ENCODE peak calls at places on chromosome 3, in five cellular contexts. E, R, I, M and V are unnamed samples.
A peak's percentile ranks its signal among the peaks of the same experiment; 100 is the strongest.

GRCh38 chr3:132317229-132317948 is at the start of gene ACP3:
- DNase-seq in E (peak; percentile 40), R (no peak), M (peak; percentile 37), I (peak; percentile 92), V (peak; percentile 91)

GRCh38 chr3:158731525-158731924 is 732 bp downstream of the RARRES1 start:
- DNase-seq in R (no peak), E (no peak), M (no peak), I (no peak), V (no peak)

GRCh38 chr3:141442421-141442820 is 44.4 kb upstream of the RASA2 start:
- DNase-seq in E (no peak), M (no peak), I (no peak), R (no peak), V (no peak)

GRCh38 chr3:5891721-5892120 is 704.2 kb downstream of the EDEM1 start:
- DNase-seq in M (no peak), E (no peak), R (no peak), I (no peak), V (no peak)

GRCh38 chr3:37287776-37288175 is 113.4 kb upstream of the LRRFIP2 start:
- DNase-seq in E (no peak), M (no peak), I (no peak), R (no peak), V (peak; percentile 33)

GRCh38 chr3:120622457-120622856 is 26.3 kb downstream of the NDUFB4 start:
- DNase-seq in R (no peak), E (no peak), I (no peak), M (no peak), V (no peak)

GRCh38 chr3:111538687-111539086 is 3.3 kb upstream of the CD96 start:
- DNase-seq in E (no peak), R (no peak), M (no peak), I (peak; percentile 29), V (peak; percentile 24)

GRCh38 chr3:66439666-66440344 is 61.0 kb downstream of the LRIG1 start:
- DNase-seq in R (no peak), M (no peak), E (no peak), I (peak; percentile 20), V (no peak)

GRCh38 chr3:23944861-23945652 is at the start of gene NR1D2:
- DNase-seq in M (peak; percentile 68), R (peak; percentile 91), I (peak; percentile 87), E (peak; percentile 87), V (peak; percentile 89)

GRCh38 chr3:168248383-168249047 is 152.8 kb upstream of the GOLIM4 start:
- DNase-seq in R (peak; percentile 51), M (no peak), I (no peak), E (peak; percentile 5), V (peak; percentile 37)

GRCh38 chr3:80408322-80408721 is 640.5 kb upstream of the ROBO1 start:
- DNase-seq in E (no peak), R (no peak), M (no peak), I (no peak), V (no peak)

GRCh38 chr3:168094580-168094876 is 1.2 kb downstream of the GOLIM4 start:
- DNase-seq in E (peak; percentile 52), R (no peak), I (no peak), M (no peak), V (no peak)

GRCh38 chr3:35422826-35423601 is 216.3 kb upstream of the ARPP21 start:
- DNase-seq in E (no peak), I (no peak), R (no peak), M (no peak), V (no peak)

GRCh38 chr3:59606638-59607262 is 556.9 kb upstream of the CFAP20DC start:
- DNase-seq in R (no peak), E (no peak), M (no peak), I (no peak), V (no peak)

GRCh38 chr3:154113609-154114008 is 7.6 kb upstream of the ARHGEF26 start:
- DNase-seq in E (no peak), I (no peak), R (no peak), M (no peak), V (no peak)

GRCh38 chr3:187811580-187812250 is 66.4 kb upstream of the BCL6 start:
- DNase-seq in R (no peak), I (peak; percentile 10), E (no peak), M (no peak), V (peak; percentile 96)

GRCh38 chr3:159825216-159825854 is 163.3 kb upstream of the IL12A start:
- DNase-seq in I (no peak), E (no peak), R (no peak), M (no peak), V (no peak)

DNA sequence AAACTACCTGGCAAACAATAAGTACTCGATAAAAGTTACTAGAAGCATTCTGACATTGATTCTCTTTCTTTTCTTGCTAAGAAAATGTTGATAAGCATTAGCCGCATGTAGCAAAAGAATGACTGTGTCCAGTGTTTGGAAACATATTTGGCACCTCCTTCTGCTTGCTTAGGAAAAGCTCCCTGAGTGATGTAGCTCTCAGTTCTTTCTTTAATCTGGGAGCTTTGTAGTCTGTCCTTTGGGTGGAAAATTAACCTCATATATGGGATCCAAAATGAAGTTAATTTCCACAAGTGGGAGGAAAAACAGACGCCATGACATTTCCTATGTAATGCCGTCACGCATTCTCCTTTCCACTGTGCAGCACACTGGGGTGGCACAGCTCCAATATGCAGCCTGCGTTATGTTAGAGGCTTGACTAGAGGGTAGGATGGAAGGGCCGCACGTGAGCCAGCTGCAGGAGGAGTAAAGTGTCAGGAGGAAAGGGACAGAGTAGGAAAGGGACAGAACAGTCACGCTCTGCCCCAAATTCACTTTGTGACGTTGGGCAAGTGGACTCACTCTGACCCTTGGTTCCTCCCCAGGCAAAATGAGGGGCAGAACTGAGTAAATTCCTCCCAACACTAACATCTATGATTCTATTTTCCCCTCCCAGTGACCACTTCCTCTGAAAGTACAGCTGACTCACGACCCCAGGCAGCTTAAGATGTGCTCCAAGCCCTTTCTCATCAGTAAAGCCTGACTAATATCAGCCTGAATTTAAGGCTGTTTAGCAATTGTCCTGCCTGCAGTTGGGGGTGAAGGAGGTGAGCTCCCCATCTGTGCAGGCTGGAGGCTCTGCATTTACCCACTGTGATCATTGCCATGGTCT is 176.4 kb upstream of the PFN2 start:
- DNase-seq in M (no peak), E (no peak), R (peak; percentile 81), I (peak; percentile 70), V (peak; percentile 84)
- H3K4me3 ChIP-seq in M (no peak overlapping the region), E (no peak overlapping the region), R (peak overlapping the region; percentile 17), I (no peak overlapping the region), V (no peak overlapping the region)

GRCh38 chr3:126348308-126348920 is 8.8 kb downstream of the KLF15 start:
- DNase-seq in E (no peak), M (no peak), I (no peak), R (peak; percentile 43), V (no peak)
- TF ChIP-seq CTCF in E (no peak), M (no peak), I (peak; percentile 24), R (peak; percentile 10), V (peak; percentile 7)

GRCh38 chr3:14319654-14320182 is 82.7 kb upstream of the SLC6A6 start:
- DNase-seq in M (no peak), R (no peak), E (peak; percentile 67), I (peak; percentile 87), V (peak; percentile 80)
- H3K4me3 ChIP-seq in M (no peak overlapping the region), R (no peak overlapping the region), E (no peak overlapping the region), I (peak overlapping the region; percentile 28), V (no peak overlapping the region)

DNA sequence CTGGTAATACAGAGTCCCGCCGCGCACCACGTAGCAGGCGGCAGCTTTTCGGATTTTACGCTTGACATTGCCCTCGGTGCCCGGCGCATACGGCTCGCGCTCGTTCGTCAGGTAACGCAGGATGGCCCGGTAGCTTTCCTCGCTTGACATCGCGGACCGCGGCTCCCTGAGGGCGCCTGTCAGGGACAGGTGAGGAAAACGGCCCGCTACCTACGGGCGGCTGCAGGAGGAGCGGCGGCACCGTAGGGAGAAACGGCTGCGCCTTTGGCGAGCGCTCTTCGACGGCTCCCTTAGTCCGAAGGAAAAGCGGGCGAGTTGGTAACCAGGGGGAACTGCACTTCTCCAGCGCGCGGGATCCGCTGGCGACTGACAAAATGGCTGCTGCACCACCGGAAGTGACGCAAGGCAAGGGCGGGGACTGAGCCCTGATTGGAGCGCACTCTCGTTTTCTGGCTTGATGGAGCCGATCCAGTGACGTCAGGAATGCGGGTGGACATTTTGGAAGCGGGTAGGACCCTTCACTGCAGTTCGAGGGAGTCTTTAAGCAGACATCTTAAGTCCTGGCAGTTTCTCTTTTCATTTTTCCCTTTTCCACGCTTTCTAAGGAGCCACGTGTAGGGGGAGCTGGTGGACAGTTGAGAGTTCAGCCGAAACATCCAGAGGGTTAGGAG is at the start of gene ZBTB11:
- DNase-seq in M (peak; percentile 100), R (peak; percentile 100), E (peak; percentile 100), I (peak; percentile 99), V (peak; percentile 100)
- TF ChIP-seq CTCF in M (no peak), R (peak; percentile 30), E (peak; percentile 34), I (peak; percentile 45), V (peak; percentile 65)

GRCh38 chr3:196272826-196273225 is 14.7 kb downstream of the PCYT1A start:
- DNase-seq in E (no peak), R (peak; percentile 72), I (no peak), M (no peak), V (no peak)

GRCh38 chr3:196275126-196275525 is 12.4 kb downstream of the PCYT1A start:
- DNase-seq in R (no peak), E (no peak), I (no peak), M (no peak), V (no peak)

GRCh38 chr3:196274585-196274984 is 12.9 kb downstream of the PCYT1A start:
- DNase-seq in I (no peak), M (no peak), E (no peak), R (no peak), V (peak; percentile 62)

GRCh38 chr3:196270499-196270898 is 17.0 kb downstream of the PCYT1A start:
- DNase-seq in I (no peak), E (no peak), R (no peak), M (no peak), V (no peak)

GRCh38 chr3:196273655-196274054 is 13.9 kb downstream of the PCYT1A start:
- DNase-seq in M (no peak), I (no peak), E (no peak), R (no peak), V (no peak)
- H3K4me3 ChIP-seq in M (no peak overlapping the region), I (no peak overlapping the region), E (no peak overlapping the region), R (no peak overlapping the region), V (no peak overlapping the region)

GRCh38 chr3:197756704-197757103 is 7.0 kb downstream of the FYTTD1 start:
- DNase-seq in M (no peak), E (no peak), I (no peak), R (no peak), V (no peak)

GRCh38 chr3:197750396-197750831 is 731 bp downstream of the FYTTD1 start:
- DNase-seq in M (peak; percentile 47), R (peak; percentile 83), E (peak; percentile 74), I (peak; percentile 81), V (peak; percentile 72)

GRCh38 chr3:197750863-197751737 is 1.4 kb downstream of the FYTTD1 start:
- DNase-seq in M (peak; percentile 63), I (peak; percentile 68), E (peak; percentile 55), R (peak; percentile 90), V (peak; percentile 57)

GRCh38 chr3:197752107-197752506 is 2.4 kb downstream of the FYTTD1 start:
- DNase-seq in I (no peak), R (no peak), E (no peak), M (no peak), V (no peak)

GRCh38 chr3:197753263-197753662 is 3.6 kb downstream of the FYTTD1 start:
- DNase-seq in I (no peak), M (no peak), R (no peak), E (no peak), V (no peak)
- TF ChIP-seq CTCF in I (no peak), M (no peak), R (peak; percentile 21), E (no peak), V (peak; percentile 16)

GRCh38 chr3:156938724-156939123 is 112.6 kb downstream of the LEKR1 start:
- DNase-seq in E (no peak), I (no peak), R (no peak), M (no peak), V (no peak)
- H3K4me3 ChIP-seq in E (no peak overlapping the region), I (no peak overlapping the region), R (no peak overlapping the region), M (no peak overlapping the region), V (no peak overlapping the region)